ENCODE peak calls at places on chromosome 9, in ten cellular contexts. Z is HEK293T, T is NCI-H1092 treated with DMSO at 0.1 percent for 48 hours, E is Kasumi-1, M is bronchial epithelial cell, P is T-helper 1 cell, Q is fibroblast of lung, S is lower leg skin, W is dermis blood vessel endothelial cell, X is amygdala. U is an unnamed sample.

GRCh38 chr9:3646226-3646625 is 120.4 kb upstream of the RFX3 start:
- DNase-seq in Z (no peak), T (no peak), E (no peak), M (no peak), P (no peak), Q (no peak), S (no peak), W (no peak), X (no peak), U (no peak)

GRCh38 chr9:89519393-89519805 is 21.5 kb upstream of the SEMA4D start:
- DNase-seq in Z (no peak), T (no peak), E (no peak), M (peak), P (no peak), Q (peak), S (no peak), W (peak), X (no peak), U (no peak)

GRCh38 chr9:2053883-2054845 is 39.0 kb downstream of the SMARCA2 start:
- DNase-seq in Z (no peak), T (no peak), E (peak), M (no peak), P (no peak), Q (peak), S (peak), W (peak), X (peak), U (peak)

GRCh38 chr9:97990259-97990658 is 7.1 kb downstream of the ANP32B start:
- DNase-seq in Z (no peak), T (no peak), E (peak), M (peak), P (no peak), Q (peak), S (no peak), W (peak), X (no peak), U (no peak)

GRCh38 chr9:128276574-128277270 is 646 bp downstream of the SWI5 start:
- DNase-seq in Z (peak), T (peak), E (no peak), M (peak), P (no peak), Q (peak), S (no peak), W (peak), X (no peak), U (no peak)

GRCh38 chr9:127426756-127427155 is 2.6 kb downstream of the ZNF79 start:
- DNase-seq in Z (no peak), T (no peak), E (no peak), M (peak), P (no peak), Q (no peak), S (no peak), W (no peak), X (no peak), U (no peak)

GRCh38 chr9:135968083-135968476 is 6.9 kb upstream of the UBAC1 start:
- DNase-seq in Z (no peak), T (no peak), E (no peak), M (no peak), P (no peak), Q (no peak), S (no peak), W (no peak), X (no peak), U (no peak)

GRCh38 chr9:72577212-72577753 is 55.9 kb downstream of the TMC1 start:
- DNase-seq in Z (no peak), T (no peak), E (no peak), M (peak), P (no peak), Q (peak), S (peak), W (peak), X (no peak), U (no peak)

GRCh38 chr9:126474201-126474765 is 139.4 kb upstream of the LMX1B start:
- DNase-seq in Z (no peak), T (no peak), E (no peak), M (peak), P (no peak), Q (peak), S (no peak), W (peak), X (no peak), U (no peak)

GRCh38 chr9:99031994-99032393 is 72.9 kb upstream of the TGFBR1 start:
- DNase-seq in Z (no peak), T (no peak), E (no peak), M (no peak), P (no peak), Q (no peak), S (no peak), W (no peak), X (no peak), U (no peak)

GRCh38 chr9:121353246-121353975 is 16.6 kb downstream of the STOM start:
- DNase-seq in Z (no peak), T (no peak), E (peak), M (no peak), P (peak), Q (no peak), S (no peak), W (no peak), X (no peak), U (peak)

GRCh38 chr9:72352911-72353388 is 12.1 kb downstream of the ZFAND5 start:
- DNase-seq in Z (no peak), T (no peak), E (no peak), M (peak), P (no peak), Q (peak), S (no peak), W (no peak), X (no peak), U (no peak)

GRCh38 chr9:113654605-113655193 is 191.2 kb downstream of the RGS3 start:
- DNase-seq in Z (no peak), T (no peak), E (no peak), M (no peak), P (no peak), Q (peak), S (no peak), W (peak), X (no peak), U (no peak)

GRCh38 chr9:80061940-80062339 is 490.2 kb downstream of the TLE4 start:
- DNase-seq in Z (no peak), T (no peak), E (no peak), M (peak), P (no peak), Q (peak), S (no peak), W (no peak), X (no peak), U (no peak)

GRCh38 chr9:80931163-80931562 is 758.2 kb downstream of the TLE1 start:
- DNase-seq in Z (no peak), T (no peak), E (no peak), M (no peak), P (no peak), Q (no peak), S (no peak), W (no peak), X (no peak), U (no peak)